ENCODE peak calls at places on chromosomes 5 and 9, in eight cellular contexts. A is GM03348, D is Caki2, P is endothelial cell, H is KBM-7, S is T47D, O is GM19239, J is small intestine. B is an unnamed sample.

GRCh38 chr9:96302021-96302420 is at the start of gene HSD17B3:
- DNase-seq in D (no peak), S (no peak), J (no peak), A (no peak), O (no peak), P (no peak), H (no peak), B (no peak)

GRCh38 chr9:74205071-74205470 is 292.1 kb upstream of the RORB start:
- DNase-seq in S (no peak), O (no peak), A (no peak), P (no peak), D (no peak), J (no peak), H (no peak), B (no peak)

GRCh38 chr5:9108156-9108555 is 437.7 kb downstream of the SEMA5A start:
- DNase-seq in A (peak), J (no peak), O (no peak), P (no peak), S (no peak), D (no peak), H (no peak), B (no peak)

GRCh38 chr5:135308752-135309151 is 90.3 kb downstream of the MACROH2A1 start:
- DNase-seq in O (no peak), D (peak), J (no peak), H (no peak), A (no peak), P (no peak), S (no peak), B (no peak)

GRCh38 chr9:80605129-80605528 is 1033.4 kb downstream of the TLE4 start:
- DNase-seq in P (no peak), H (peak), D (peak), J (no peak), O (no peak), A (peak), S (peak), B (no peak)

GRCh38 chr5:103021310-103021709 is 98.6 kb downstream of the GIN1 start:
- DNase-seq in O (no peak), J (no peak), S (no peak), A (no peak), D (no peak), H (peak), P (no peak), B (no peak)

GRCh38 chr5:6710078-6710477 is 3.2 kb upstream of the TENT4A start:
- DNase-seq in H (no peak), J (no peak), P (no peak), A (no peak), S (no peak), O (no peak), D (peak), B (no peak)

GRCh38 chr5:43560128-43560527 is 3.3 kb upstream of the PAIP1 start:
- DNase-seq in O (no peak), P (no peak), D (peak), A (no peak), S (no peak), J (no peak), H (no peak), B (no peak)

GRCh38 chr5:150289551-150290390 is at the start of gene CAMK2A:
- DNase-seq in D (no peak), J (no peak), H (no peak), A (no peak), S (no peak), P (no peak), O (no peak), B (no peak)

GRCh38 chr5:54552446-54552845 is 34.9 kb downstream of the SNX18 start:
- DNase-seq in A (no peak), P (no peak), J (no peak), D (no peak), H (no peak), S (no peak), O (no peak), B (no peak)

GRCh38 chr9:87577746-87578145 is 80.1 kb downstream of the DAPK1 start:
- DNase-seq in A (no peak), J (no peak), D (no peak), O (no peak), S (no peak), H (no peak), P (no peak), B (no peak)

GRCh38 chr9:38039090-38039906 is 29.7 kb downstream of the SHB start:
- DNase-seq in J (no peak), P (no peak), A (no peak), O (no peak), H (no peak), S (no peak), D (peak), B (no peak)

GRCh38 chr5:136063778-136064465 is 35.1 kb downstream of the TGFBI start:
- DNase-seq in H (no peak), J (no peak), O (no peak), S (no peak), A (no peak), D (no peak), P (no peak), B (no peak)

GRCh38 chr5:7518947-7519560 is 123.1 kb downstream of the ADCY2 start:
- DNase-seq in J (peak), A (no peak), P (peak), D (no peak), S (no peak), H (no peak), O (no peak), B (no peak)

GRCh38 chr5:135236187-135236835 is 162.7 kb downstream of the MACROH2A1 start:
- DNase-seq in D (no peak), H (no peak), P (no peak), O (no peak), J (no peak), A (no peak), S (no peak), B (no peak)

GRCh38 chr5:10445352-10445751 is 3.7 kb downstream of the ROPN1L start:
- DNase-seq in O (no peak), D (no peak), A (no peak), S (no peak), H (peak), P (no peak), J (no peak), B (no peak)

GRCh38 chr5:178902849-178903248 is 7.1 kb downstream of the ZFP2 start:
- DNase-seq in P (no peak), H (no peak), O (no peak), A (no peak), J (no peak), D (no peak), S (no peak), B (no peak)

GRCh38 chr5:36357391-36357790 is 55.7 kb upstream of the RANBP3L start:
- DNase-seq in A (peak), D (no peak), J (no peak), S (no peak), H (peak), O (no peak), P (no peak), B (no peak)

GRCh38 chr9:105436753-105437152 is 11.1 kb upstream of the FSD1L start:
- DNase-seq in O (no peak), J (no peak), A (no peak), D (no peak), S (no peak), H (no peak), P (no peak), B (no peak)

GRCh38 chr5:174503461-174504265 is 220.7 kb upstream of the MSX2 start:
- DNase-seq in A (no peak), P (no peak), O (no peak), J (peak), S (no peak), D (no peak), H (no peak), B (no peak)

GRCh38 chr9:36870960-36871359 is 163.1 kb downstream of the PAX5 start:
- DNase-seq in H (no peak), S (no peak), O (no peak), J (peak), P (no peak), A (no peak), D (no peak), B (no peak)

GRCh38 chr5:175501759-175502158 is 23.4 kb downstream of the SFXN1 start:
- DNase-seq in H (no peak), P (no peak), A (no peak), S (no peak), D (no peak), O (no peak), J (no peak), B (no peak)

GRCh38 chr5:39624268-39624886 is 199.6 kb upstream of the DAB2 start:
- DNase-seq in D (peak), A (peak), S (peak), P (no peak), O (no peak), H (no peak), J (peak), B (no peak)

GRCh38 chr9:9846538-9846937 is 766.3 kb downstream of the PTPRD start:
- DNase-seq in P (no peak), S (no peak), H (peak), O (no peak), A (no peak), J (no peak), D (no peak), B (no peak)

B was measured in T-helper 2 cell treated with Interferon-gamma antibody and Interleukin-4, amounts not matched to agents 5 μg/mL and 100 μg/mL, for 36 hours.